ENCODE peak calls at places on chromosome 16, in four cellular contexts. X is WTC11, J is occipital lobe, M is vagina. T is an unnamed sample.

GRCh38 chr16:30567160-30567990 is 4.1 kb downstream of the ZNF688 start:
- DNase-seq in M (no peak), X (no peak), J (no peak), T (no peak)

GRCh38 chr16:83215417-83216001 is 588.7 kb downstream of the CDH13 start:
- DNase-seq in X (peak), M (no peak), J (no peak), T (peak)

GRCh38 chr16:84540194-84540593 is 35.7 kb upstream of the MEAK7 start:
- DNase-seq in X (no peak), M (no peak), J (no peak), T (no peak)

GRCh38 chr16:58515871-58516767 is 802 bp downstream of the SETD6 start:
- DNase-seq in X (peak), M (peak), J (no peak), T (peak)

GRCh38 chr16:53530046-53530445 is 27.0 kb upstream of the AKTIP start:
- DNase-seq in J (no peak), M (no peak), X (no peak), T (no peak)

GRCh38 chr16:31537362-31537921 is 9.7 kb downstream of the AHSP start:
- DNase-seq in X (peak), J (no peak), M (no peak), T (no peak)

GRCh38 chr16:77467929-77468328 is 33.1 kb upstream of the ADAMTS18 start:
- DNase-seq in X (no peak), M (no peak), J (no peak), T (no peak)

GRCh38 chr16:90032664-90033346 is 13.5 kb upstream of the DBNDD1 start:
- DNase-seq in X (no peak), J (no peak), M (no peak), T (no peak)

GRCh38 chr16:3038896-3039295 is 2.2 kb upstream of the BICDL2 start:
- DNase-seq in J (no peak), X (no peak), M (no peak), T (no peak)

GRCh38 chr16:86391486-86391885 is 118.8 kb upstream of the FOXF1 start:
- DNase-seq in X (no peak), J (no peak), M (no peak), T (no peak)

GRCh38 chr16:75317101-75317522 is 65.7 kb upstream of the BCAR1 start:
- DNase-seq in J (no peak), M (no peak), X (no peak), T (no peak)

GRCh38 chr16:56370836-56371235 is 54.5 kb downstream of the AMFR start:
- DNase-seq in M (no peak), J (no peak), X (no peak), T (no peak)

GRCh38 chr16:87713469-87714229 is 52.1 kb downstream of the KLHDC4 start:
- DNase-seq in X (no peak), M (no peak), J (no peak), T (no peak)

GRCh38 chr16:83113317-83113716 is 486.5 kb downstream of the CDH13 start:
- DNase-seq in J (peak), X (peak), M (no peak), T (no peak)

GRCh38 chr16:10752843-10753523 is 9.3 kb downstream of the NUBP1 start:
- DNase-seq in M (no peak), J (peak), X (no peak), T (no peak)

GRCh38 chr16:10594312-10594950 is 14.0 kb upstream of the EMP2 start:
- DNase-seq in X (no peak), J (no peak), M (no peak), T (no peak)

GRCh38 chr16:65476556-65476955 is 354.7 kb upstream of the CDH11 start:
- DNase-seq in M (no peak), J (no peak), X (no peak), T (no peak)

GRCh38 chr16:81511371-81511770 is 66.8 kb downstream of the CMIP start:
- DNase-seq in J (no peak), X (no peak), M (no peak), T (no peak)

GRCh38 chr16:16175296-16175695 is 48.0 kb downstream of the ABCC6 start:
- DNase-seq in M (no peak), J (no peak), X (no peak), T (no peak)

GRCh38 chr16:38941-39892 is 14.2 kb downstream of the POLR3K start:
- DNase-seq in M (no peak), X (no peak), J (no peak), T (peak)

GRCh38 chr16:86874141-86874540 is 295.8 kb downstream of the FOXL1 start:
- DNase-seq in J (no peak), X (peak), M (no peak), T (peak)

GRCh38 chr16:59259074-59259963 is 525.2 kb upstream of the GOT2 start:
- DNase-seq in J (no peak), X (no peak), M (no peak), T (no peak)

GRCh38 chr16:83233153-83233552 is 574.6 kb upstream of the HSBP1 start:
- DNase-seq in J (no peak), X (no peak), M (no peak), T (no peak)

GRCh38 chr16:28985611-28986041 is 774 bp downstream of the LAT start:
- DNase-seq in J (no peak), M (no peak), X (no peak), T (no peak)

GRCh38 chr16:23742761-23743160 is 12.1 kb upstream of the CHP2 start:
- DNase-seq in M (no peak), X (no peak), J (no peak), T (no peak)